ENCODE peak calls at places on chromosomes 2 and 18, in nine cellular contexts. One of them, this sample, is unnamed. For H3K36me3 and H3K4me1, the result is how much of the 10 kb centered on the place peaks cover.

GRCh38 chr2:126795661-126796060 is 103.0 kb upstream of the TEX51 start:
- DNase-seq in fibroblast of lung: no peak
- DNase-seq in Panc1: no peak
- DNase-seq in lung: no peak
- DNase-seq in heart right ventricle: no peak
- DNase-seq in uterus: no peak
- DNase-seq in H1: no peak
- DNase-seq in tibial nerve: no peak
- DNase-seq in ovary: no peak
- DNase-seq in this sample: no peak

GRCh38 chr18:33987206-33987605 is 237.5 kb downstream of the NOL4 start:
- DNase-seq in heart right ventricle: no peak
- DNase-seq in H1: no peak
- DNase-seq in uterus: no peak
- DNase-seq in lung: no peak
- DNase-seq in tibial nerve: no peak
- DNase-seq in ovary: no peak
- DNase-seq in fibroblast of lung: no peak
- DNase-seq in Panc1: no peak
- DNase-seq in this sample: no peak

GRCh38 chr2:12811916-12812315 is 95.2 kb downstream of the TRIB2 start:
- DNase-seq in ovary: no peak
- DNase-seq in tibial nerve: no peak
- DNase-seq in fibroblast of lung: no peak
- DNase-seq in heart right ventricle: no peak
- DNase-seq in H1: no peak
- DNase-seq in uterus: no peak
- DNase-seq in Panc1: no peak
- DNase-seq in lung: no peak
- DNase-seq in this sample: no peak

GRCh38 chr2:230757476-230757875 is 44.8 kb downstream of the CAB39 start:
- DNase-seq in lung: no peak
- DNase-seq in heart right ventricle: no peak
- DNase-seq in tibial nerve: no peak
- DNase-seq in uterus: no peak
- DNase-seq in Panc1: no peak
- DNase-seq in ovary: no peak
- DNase-seq in H1: no peak
- DNase-seq in fibroblast of lung: peak
- DNase-seq in this sample: no peak

GRCh38 chr2:206521115-206521514 is 77.8 kb downstream of the ADAM23 start:
- DNase-seq in uterus: no peak
- DNase-seq in lung: no peak
- DNase-seq in H1: no peak
- DNase-seq in Panc1: no peak
- DNase-seq in fibroblast of lung: no peak
- DNase-seq in heart right ventricle: no peak
- DNase-seq in tibial nerve: no peak
- DNase-seq in ovary: no peak
- DNase-seq in this sample: no peak

GRCh38 chr18:76264073-76264472 is 231.0 kb downstream of the ZNF516 start:
- DNase-seq in H1: no peak
- DNase-seq in heart right ventricle: no peak
- DNase-seq in lung: no peak
- DNase-seq in ovary: no peak
- DNase-seq in uterus: no peak
- DNase-seq in tibial nerve: no peak
- DNase-seq in fibroblast of lung: no peak
- DNase-seq in Panc1: no peak
- DNase-seq in this sample: peak

GRCh38 chr2:119113489-119113770 is 45.1 kb downstream of the C1QL2 start:
- DNase-seq in fibroblast of lung: no peak
- DNase-seq in tibial nerve: no peak
- DNase-seq in lung: no peak
- DNase-seq in uterus: no peak
- DNase-seq in H1: no peak
- DNase-seq in Panc1: no peak
- DNase-seq in ovary: no peak
- DNase-seq in heart right ventricle: no peak
- DNase-seq in this sample: no peak

GRCh38 chr2:23399674-23400261 is 14.8 kb downstream of the KLHL29 start:
- DNase-seq in tibial nerve: no peak
- DNase-seq in uterus: no peak
- DNase-seq in Panc1: no peak
- DNase-seq in lung: no peak
- DNase-seq in heart right ventricle: no peak
- DNase-seq in H1: no peak
- DNase-seq in ovary: no peak
- DNase-seq in fibroblast of lung: no peak
- DNase-seq in this sample: no peak

GRCh38 chr2:32504877-32505478 is 122.9 kb upstream of the TTC27 start:
- DNase-seq in uterus: no peak
- DNase-seq in heart right ventricle: no peak
- DNase-seq in H1: no peak
- DNase-seq in lung: no peak
- DNase-seq in Panc1: no peak
- DNase-seq in tibial nerve: no peak
- DNase-seq in fibroblast of lung: no peak
- DNase-seq in ovary: no peak
- DNase-seq in this sample: no peak

GRCh38 chr2:168910330-168910729 is 9.2 kb downstream of the G6PC2 start:
- DNase-seq in uterus: no peak
- DNase-seq in ovary: no peak
- DNase-seq in heart right ventricle: no peak
- DNase-seq in H1: no peak
- DNase-seq in lung: no peak
- DNase-seq in tibial nerve: no peak
- DNase-seq in Panc1: no peak
- DNase-seq in fibroblast of lung: no peak
- DNase-seq in this sample: no peak

GRCh38 chr2:96538487-96539214 is 2.1 kb downstream of the ARID5A start:
- DNase-seq in uterus: peak
- DNase-seq in Panc1: no peak
- DNase-seq in tibial nerve: peak
- DNase-seq in lung: peak
- DNase-seq in ovary: no peak
- DNase-seq in heart right ventricle: peak
- DNase-seq in fibroblast of lung: peak
- DNase-seq in H1: peak
- DNase-seq in this sample: peak

GRCh38 chr18:24456549-24456948 is 3.9 kb upstream of the HRH4 start:
- DNase-seq in H1: no peak
- DNase-seq in tibial nerve: no peak
- DNase-seq in uterus: no peak
- DNase-seq in heart right ventricle: no peak
- DNase-seq in fibroblast of lung: no peak
- DNase-seq in lung: no peak
- DNase-seq in Panc1: no peak
- DNase-seq in ovary: no peak
- DNase-seq in this sample: no peak

DNA sequence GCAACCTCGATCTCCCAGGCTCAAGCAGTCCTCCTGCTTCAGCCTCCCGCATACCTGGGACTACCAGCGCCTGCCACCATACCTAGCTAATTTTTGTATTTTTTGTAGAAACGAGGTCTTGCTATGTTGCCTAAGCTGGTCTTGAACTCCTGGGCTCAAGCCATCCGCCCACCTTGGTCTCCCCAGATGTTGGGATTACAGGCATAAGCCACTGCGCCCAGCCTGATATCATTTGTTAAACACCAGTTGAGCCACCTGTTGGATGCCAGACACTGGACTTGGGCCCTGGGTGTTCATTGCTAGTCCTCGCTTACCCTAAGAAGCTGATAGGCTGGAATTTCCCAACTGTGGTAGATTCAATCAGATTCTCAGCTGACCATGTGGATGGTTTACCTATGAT is 79.8 kb downstream of the ITGB1BP1 start:
- DNase-seq in Panc1: no peak
- DNase-seq in uterus: no peak
- DNase-seq in H1: no peak
- DNase-seq in tibial nerve: no peak
- DNase-seq in ovary: no peak
- DNase-seq in heart right ventricle: no peak
- DNase-seq in fibroblast of lung: no peak
- DNase-seq in lung: no peak
- DNase-seq in this sample: no peak
- H3K36me3 ChIP-seq in Panc1: under half
- H3K36me3 ChIP-seq in uterus: under half
- H3K36me3 ChIP-seq in H1: under half
- H3K36me3 ChIP-seq in tibial nerve: under half
- H3K36me3 ChIP-seq in ovary: under half
- H3K36me3 ChIP-seq in heart right ventricle: under half
- H3K36me3 ChIP-seq in fibroblast of lung: under half
- H3K36me3 ChIP-seq in lung: under half
- H3K36me3 ChIP-seq in this sample: under half

GRCh38 chr2:67210430-67210829 is 186.7 kb upstream of the ETAA1 start:
- DNase-seq in uterus: no peak
- DNase-seq in tibial nerve: no peak
- DNase-seq in lung: no peak
- DNase-seq in heart right ventricle: no peak
- DNase-seq in ovary: no peak
- DNase-seq in fibroblast of lung: no peak
- DNase-seq in Panc1: no peak
- DNase-seq in H1: no peak
- DNase-seq in this sample: no peak
- TF ChIP-seq CTCF in uterus: no peak
- TF ChIP-seq CTCF in tibial nerve: no peak
- TF ChIP-seq CTCF in lung: no peak
- TF ChIP-seq CTCF in heart right ventricle: no peak
- TF ChIP-seq CTCF in ovary: no peak
- TF ChIP-seq CTCF in fibroblast of lung: no peak
- TF ChIP-seq CTCF in Panc1: no peak
- TF ChIP-seq CTCF in H1: no peak
- TF ChIP-seq CTCF in this sample: no peak

GRCh38 chr2:7929276-7929675 is 752.6 kb upstream of the ID2 start:
- DNase-seq in lung: no peak
- DNase-seq in H1: no peak
- DNase-seq in fibroblast of lung: no peak
- DNase-seq in heart right ventricle: no peak
- DNase-seq in uterus: no peak
- DNase-seq in ovary: no peak
- DNase-seq in Panc1: no peak
- DNase-seq in tibial nerve: no peak
- DNase-seq in this sample: no peak
- H3K4me1 ChIP-seq in lung: under half
- H3K4me1 ChIP-seq in H1: under half
- H3K4me1 ChIP-seq in fibroblast of lung: under half
- H3K4me1 ChIP-seq in heart right ventricle: under half
- H3K4me1 ChIP-seq in uterus: under half
- H3K4me1 ChIP-seq in ovary: under half
- H3K4me1 ChIP-seq in Panc1: under half
- H3K4me1 ChIP-seq in tibial nerve: under half
- H3K4me1 ChIP-seq in this sample: under half

GRCh38 chr2:135785032-135785431 is 43.4 kb downstream of the UBXN4 start:
- DNase-seq in lung: no peak
- DNase-seq in heart right ventricle: no peak
- DNase-seq in fibroblast of lung: no peak
- DNase-seq in H1: no peak
- DNase-seq in Panc1: no peak
- DNase-seq in uterus: no peak
- DNase-seq in ovary: no peak
- DNase-seq in tibial nerve: no peak
- DNase-seq in this sample: no peak
- H3K36me3 ChIP-seq in lung: under half
- H3K36me3 ChIP-seq in heart right ventricle: half or more
- H3K36me3 ChIP-seq in fibroblast of lung: under half
- H3K36me3 ChIP-seq in H1: under half
- H3K36me3 ChIP-seq in Panc1: under half
- H3K36me3 ChIP-seq in uterus: under half
- H3K36me3 ChIP-seq in ovary: under half
- H3K36me3 ChIP-seq in tibial nerve: under half
- H3K36me3 ChIP-seq in this sample: under half

GRCh38 chr2:235087812-235088607 is 136.2 kb downstream of the SH3BP4 start:
- DNase-seq in heart right ventricle: peak
- DNase-seq in fibroblast of lung: peak
- DNase-seq in tibial nerve: peak
- DNase-seq in lung: no peak
- DNase-seq in Panc1: no peak
- DNase-seq in H1: no peak
- DNase-seq in ovary: peak
- DNase-seq in uterus: peak
- DNase-seq in this sample: no peak
- TF ChIP-seq CTCF in heart right ventricle: no peak
- TF ChIP-seq CTCF in fibroblast of lung: peak
- TF ChIP-seq CTCF in tibial nerve: no peak
- TF ChIP-seq CTCF in lung: no peak
- TF ChIP-seq CTCF in Panc1: no peak
- TF ChIP-seq CTCF in H1: no peak
- TF ChIP-seq CTCF in ovary: no peak
- TF ChIP-seq CTCF in uterus: peak
- TF ChIP-seq CTCF in this sample: no peak

GRCh38 chr18:62318613-62319012 is 6.5 kb upstream of the TNFRSF11A start:
- DNase-seq in Panc1: no peak
- DNase-seq in lung: no peak
- DNase-seq in fibroblast of lung: no peak
- DNase-seq in uterus: no peak
- DNase-seq in heart right ventricle: no peak
- DNase-seq in H1: no peak
- DNase-seq in ovary: no peak
- DNase-seq in tibial nerve: no peak
- DNase-seq in this sample: no peak

GRCh38 chr18:62312851-62313250 is 12.3 kb upstream of the TNFRSF11A start:
- DNase-seq in tibial nerve: no peak
- DNase-seq in lung: no peak
- DNase-seq in heart right ventricle: no peak
- DNase-seq in ovary: no peak
- DNase-seq in uterus: no peak
- DNase-seq in Panc1: no peak
- DNase-seq in fibroblast of lung: no peak
- DNase-seq in H1: no peak
- DNase-seq in this sample: no peak
- H3K4me1 ChIP-seq in tibial nerve: under half
- H3K4me1 ChIP-seq in lung: under half
- H3K4me1 ChIP-seq in heart right ventricle: under half
- H3K4me1 ChIP-seq in ovary: under half
- H3K4me1 ChIP-seq in uterus: under half
- H3K4me1 ChIP-seq in Panc1: under half
- H3K4me1 ChIP-seq in fibroblast of lung: under half
- H3K4me1 ChIP-seq in H1: under half
- H3K4me1 ChIP-seq in this sample: under half

This sample was measured in prostate gland.